ENCODE peak calls at places on chromosome 15, in seven cellular contexts. Z is astrocyte of the cerebellum; R is stimulated activated CD8-positive, alpha-beta memory T cell treated with anti-CD3 and anti-CD28 coated beads, Interleukin-12 subunit alpha, Interleukin-12 subunit beta, amount 100 ng/mL, for 4 hours; J is upper lobe of right lung; L is epithelial cell of prostate; H is uterus; F is KG1. A is an unnamed sample.

GRCh38 chr15:101522621-101523559 is 33.4 kb upstream of the PCSK6 start:
- DNase-seq in Z (no peak), R (no peak), J (no peak), L (no peak), H (no peak), F (no peak), A (no peak)

GRCh38 chr15:85282504-85283115 is 97.8 kb upstream of the AKAP13 start:
- DNase-seq in Z (peak; percentile 11), R (no peak), J (no peak), L (no peak), H (no peak), F (no peak), A (no peak)

GRCh38 chr15:66102563-66103292 is 150.8 kb downstream of the MEGF11 start:
- DNase-seq in Z (no peak), R (no peak), J (peak; percentile 16), L (no peak), H (no peak), F (no peak), A (peak; percentile 2)

GRCh38 chr15:42371125-42371524 is 11.8 kb downstream of the CAPN3 start:
- DNase-seq in Z (no peak), R (no peak), J (no peak), L (no peak), H (no peak), F (no peak), A (no peak)

GRCh38 chr15:68113273-68113672 is 59.2 kb downstream of the PIAS1 start:
- DNase-seq in Z (no peak), R (no peak), J (no peak), L (no peak), H (no peak), F (no peak), A (no peak)

GRCh38 chr15:90414408-90415028 is 26.5 kb downstream of the IQGAP1 start:
- DNase-seq in Z (no peak), R (no peak), J (no peak), L (no peak), H (no peak), F (no peak), A (no peak)

GRCh38 chr15:85408270-85408746 is 27.9 kb downstream of the AKAP13 start:
- DNase-seq in Z (no peak), R (no peak), J (no peak), L (no peak), H (no peak), F (no peak), A (no peak)

GRCh38 chr15:80979538-80980200 is 9.9 kb downstream of the MESD start:
- DNase-seq in Z (no peak), R (no peak), J (no peak), L (no peak), H (no peak), F (no peak), A (no peak)

GRCh38 chr15:60379466-60380274 is 18.1 kb downstream of the ANXA2 start:
- DNase-seq in Z (peak; percentile 84), R (no peak), J (no peak), L (no peak), H (no peak), F (no peak), A (no peak)

GRCh38 chr15:47399100-47399499 is 318.2 kb upstream of the SEMA6D start:
- DNase-seq in Z (no peak), R (no peak), J (no peak), L (no peak), H (no peak), F (no peak), A (no peak)

GRCh38 chr15:75181780-75182179 is 19.9 kb upstream of the C15orf39 start:
- DNase-seq in Z (no peak), R (no peak), J (no peak), L (no peak), H (no peak), F (no peak), A (no peak)

GRCh38 chr15:39591896-39592315 is 11.0 kb downstream of the THBS1 start:
- DNase-seq in Z (no peak), R (no peak), J (no peak), L (no peak), H (no peak), F (no peak), A (no peak)

GRCh38 chr15:69424001-69424400 is 9.9 kb downstream of the KIF23 start:
- DNase-seq in Z (no peak), R (no peak), J (no peak), L (no peak), H (no peak), F (no peak), A (no peak)

GRCh38 chr15:51775967-51776816 is 24.8 kb downstream of the TMOD2 start:
- DNase-seq in Z (peak; percentile 31), R (peak; percentile 13), J (no peak), L (no peak), H (peak; percentile 54), F (no peak), A (no peak)

GRCh38 chr15:51071609-51072008 is 23.1 kb downstream of the TNFAIP8L3 start:
- DNase-seq in Z (no peak), R (no peak), J (no peak), L (no peak), H (no peak), F (no peak), A (no peak)

GRCh38 chr15:36434160-36434559 is 145.3 kb upstream of the CDIN1 start:
- DNase-seq in Z (no peak), R (no peak), J (no peak), L (no peak), H (no peak), F (no peak), A (no peak)

GRCh38 chr15:74443100-74443909 is 9.5 kb upstream of the SEMA7A start:
- DNase-seq in Z (no peak), R (no peak), J (peak; percentile 29), L (no peak), H (no peak), F (no peak), A (peak; percentile 29)

GRCh38 chr15:31801152-31801551 is 229.2 kb upstream of the CHRNA7 start:
- DNase-seq in Z (no peak), R (no peak), J (no peak), L (no peak), H (no peak), F (no peak), A (no peak)

GRCh38 chr15:90449206-90449735 is 61.2 kb downstream of the IQGAP1 start:
- DNase-seq in Z (peak; percentile 5), R (no peak), J (no peak), L (no peak), H (no peak), F (no peak), A (no peak)

GRCh38 chr15:23869391-23869790 is 182.3 kb upstream of the NDN start:
- DNase-seq in Z (no peak), R (no peak), J (peak; percentile 74), L (no peak), H (peak; percentile 18), F (no peak), A (no peak)

GRCh38 chr15:32802296-32802936 is 84.6 kb downstream of the GREM1 start:
- DNase-seq in Z (peak; percentile 96), R (no peak), J (no peak), L (no peak), H (no peak), F (peak; percentile 67), A (no peak)

GRCh38 chr15:40306908-40307307 is 827 bp downstream of the PLCB2 start:
- DNase-seq in Z (no peak), R (no peak), J (peak; percentile 47), L (no peak), H (no peak), F (no peak), A (no peak)

GRCh38 chr15:82995938-82996337 is 9.9 kb downstream of the RAMAC start:
- DNase-seq in Z (no peak), R (no peak), J (no peak), L (no peak), H (no peak), F (no peak), A (no peak)

GRCh38 chr15:99502182-99502581 is 63.6 kb upstream of the MEF2A start:
- DNase-seq in Z (no peak), R (no peak), J (no peak), L (no peak), H (no peak), F (no peak), A (no peak)

GRCh38 chr15:70875001-70875782 is 17.0 kb downstream of the THAP10 start:
- DNase-seq in Z (peak; percentile 31), R (no peak), J (no peak), L (no peak), H (no peak), F (no peak), A (no peak)

GRCh38 chr15:56160966-56161365 is 82.7 kb downstream of the RFX7 start:
- DNase-seq in Z (no peak), R (no peak), J (no peak), L (no peak), H (no peak), F (no peak), A (no peak)

GRCh38 chr15:67468431-67468830 is 52.5 kb upstream of the C15orf61 start:
- DNase-seq in Z (no peak), R (no peak), J (no peak), L (no peak), H (no peak), F (no peak), A (no peak)

GRCh38 chr15:70356062-70356860 is 258.5 kb upstream of the TLE3 start:
- DNase-seq in Z (no peak), R (no peak), J (peak; percentile 67), L (no peak), H (no peak), F (no peak), A (no peak)

GRCh38 chr15:68371160-68371559 is 60.8 kb downstream of the ITGA11 start:
- DNase-seq in Z (no peak), R (no peak), J (no peak), L (no peak), H (peak; percentile 34), F (no peak), A (peak; percentile 20)

GRCh38 chr15:45276851-45277250 is 24.8 kb downstream of the SLC28A2 start:
- DNase-seq in Z (peak; percentile 4), R (no peak), J (no peak), L (no peak), H (no peak), F (no peak), A (no peak)

GRCh38 chr15:65583701-65584100 is 27.2 kb downstream of the INTS14 start:
- DNase-seq in Z (peak; percentile 12), R (no peak), J (no peak), L (no peak), H (no peak), F (no peak), A (no peak)

GRCh38 chr15:45648521-45649200 is 13.8 kb downstream of the SQOR start:
- DNase-seq in Z (no peak), R (no peak), J (no peak), L (peak; percentile 52), H (no peak), F (no peak), A (no peak)

GRCh38 chr15:74422370-74422722 is 11.4 kb downstream of the SEMA7A start:
- DNase-seq in Z (no peak), R (no peak), J (no peak), L (no peak), H (no peak), F (no peak), A (no peak)

GRCh38 chr15:71152542-71152941 is 37.3 kb downstream of the THSD4 start:
- DNase-seq in Z (no peak), R (no peak), J (no peak), L (no peak), H (no peak), F (no peak), A (no peak)

GRCh38 chr15:74826372-74826819 is at the start of gene CPLX3:
- DNase-seq in Z (no peak), R (no peak), J (no peak), L (no peak), H (no peak), F (no peak), A (no peak)

GRCh38 chr15:31100738-31101137 is 787 bp downstream of the TRPM1 start:
- DNase-seq in Z (no peak), R (no peak), J (no peak), L (no peak), H (no peak), F (no peak), A (no peak)

GRCh38 chr15:81492303-81492702 is 118.3 kb upstream of the TMC3 start:
- DNase-seq in Z (peak; percentile 69), R (no peak), J (no peak), L (no peak), H (no peak), F (no peak), A (no peak)

GRCh38 chr15:69088300-69088965 is 72.0 kb upstream of the GLCE start:
- DNase-seq in Z (no peak), R (no peak), J (no peak), L (no peak), H (no peak), F (no peak), A (no peak)

A was measured in sigmoid colon.